ENCODE peak calls at places on chromosome 19, in ten cellular contexts. D is cardiac muscle cell, I is left ventricle myocardium inferior, F is colonic mucosa, E is neural progenitor cell, N is GM13977, B is AG10803, G is K562, P is RWPE1, X is HL-60. M is an unnamed sample.

GRCh38 chr19:15107056-15108010 is at the start of gene SYDE1:
- DNase-seq in F (no peak), X (no peak), D (peak; percentile 73), E (peak; percentile 89), P (peak; percentile 63), N (peak; percentile 46), G (no peak), B (peak; percentile 80), I (peak; percentile 56), M (peak; percentile 71)

GRCh38 chr19:55647732-55648656 is at the start of gene CCDC106:
- DNase-seq in I (peak; percentile 74), G (peak; percentile 83), N (peak; percentile 71), P (peak; percentile 67), X (peak; percentile 47), F (peak; percentile 63), E (peak; percentile 90), D (peak; percentile 86), B (peak; percentile 76), M (peak; percentile 49)

GRCh38 chr19:13996928-13997636 is 9.0 kb downstream of the RFX1 start:
- DNase-seq in N (peak; percentile 7), F (no peak), I (peak; percentile 8), G (no peak), P (no peak), D (no peak), X (no peak), B (no peak), E (no peak), M (no peak)

GRCh38 chr19:40588110-40588854 is 11.6 kb downstream of the SHKBP1 start:
- DNase-seq in G (no peak), D (no peak), B (no peak), P (no peak), I (no peak), F (no peak), X (no peak), N (no peak), E (no peak), M (no peak)

GRCh38 chr19:41016488-41017071 is 25.5 kb downstream of the CYP2B6 start:
- DNase-seq in G (no peak), D (no peak), F (no peak), N (no peak), P (no peak), I (no peak), B (no peak), X (no peak), E (no peak), M (no peak)

GRCh38 chr19:38766276-38767047 is 6.9 kb downstream of the LGALS7 start:
- DNase-seq in X (no peak), I (no peak), P (no peak), B (no peak), D (no peak), G (no peak), F (no peak), N (no peak), E (no peak), M (no peak)

GRCh38 chr19:53019684-53020083 is 6.0 kb downstream of the ERVV-1 start:
- DNase-seq in X (no peak), P (no peak), I (no peak), B (no peak), N (no peak), E (peak; percentile 64), D (peak; percentile 38), G (peak; percentile 37), F (peak; percentile 27), M (peak; percentile 55)

GRCh38 chr19:42540071-42540553 is 11.8 kb upstream of the CEACAM1 start:
- DNase-seq in E (peak; percentile 58), D (no peak), F (no peak), I (no peak), P (no peak), X (no peak), B (no peak), G (no peak), N (no peak), M (no peak)

GRCh38 chr19:45087531-45087930 is 5.4 kb upstream of the PPP1R37 start:
- DNase-seq in B (no peak), D (no peak), I (no peak), N (no peak), X (no peak), P (no peak), G (no peak), E (no peak), F (no peak), M (peak; percentile 77)

GRCh38 chr19:3978145-3978544 is 7.1 kb downstream of the EEF2 start:
- DNase-seq in F (no peak), X (peak; percentile 55), E (no peak), I (no peak), D (no peak), G (no peak), B (no peak), P (no peak), N (no peak), M (no peak)

GRCh38 chr19:3976495-3977241 is 5.8 kb upstream of the DAPK3 start:
- DNase-seq in N (no peak), B (peak; percentile 36), G (no peak), D (no peak), P (no peak), I (no peak), X (peak; percentile 69), E (no peak), F (no peak), M (no peak)

GRCh38 chr19:3975637-3976087 is 4.8 kb upstream of the DAPK3 start:
- DNase-seq in I (no peak), D (no peak), E (no peak), N (no peak), X (peak; percentile 51), P (no peak), F (no peak), G (no peak), B (no peak), M (no peak)

GRCh38 chr19:3979289-3979673 is 6.0 kb downstream of the EEF2 start:
- DNase-seq in D (no peak), G (no peak), B (no peak), X (peak; percentile 44), F (no peak), E (no peak), P (no peak), I (no peak), N (no peak), M (no peak)

GRCh38 chr19:3977242-3978143 is 6.6 kb upstream of the DAPK3 start:
- DNase-seq in N (no peak), G (no peak), D (no peak), X (peak; percentile 73), F (no peak), P (no peak), B (no peak), E (no peak), I (no peak), M (no peak)
- TF ChIP-seq CTCF in N (no peak), G (no peak), D (no peak), X (no peak), F (no peak), P (no peak), B (no peak), E (no peak), I (no peak), M (no peak)

GRCh38 chr19:32676186-32676894 is 692 bp downstream of the RGS9BP start:
- DNase-seq in P (no peak), I (no peak), D (peak; percentile 12), F (no peak), E (peak; percentile 63), X (no peak), B (no peak), N (no peak), G (no peak), M (no peak)
- TF ChIP-seq CTCF in P (peak; percentile 10), I (no peak), D (no peak), F (no peak), E (no peak), X (no peak), B (no peak), N (no peak), G (no peak), M (no peak)

GRCh38 chr19:1814391-1814790 is 2.3 kb upstream of the ATP8B3 start:
- DNase-seq in P (no peak), D (no peak), I (no peak), F (no peak), X (no peak), N (no peak), G (no peak), E (no peak), B (no peak), M (no peak)

GRCh38 chr19:1813837-1814217 is 1.8 kb upstream of the ATP8B3 start:
- DNase-seq in E (no peak), I (no peak), P (no peak), G (no peak), D (no peak), B (no peak), X (no peak), N (no peak), F (no peak), M (no peak)

GRCh38 chr19:1811942-1812425 is at the start of gene ATP8B3:
- DNase-seq in P (peak; percentile 98), E (no peak), N (peak; percentile 100), X (no peak), G (no peak), B (no peak), F (no peak), D (no peak), I (no peak), M (no peak)

GRCh38 chr19:1812426-1813196 is 535 bp upstream of the ATP8B3 start:
- DNase-seq in G (peak; percentile 97), B (peak; percentile 89), P (peak; percentile 96), X (peak; percentile 96), F (peak; percentile 98), I (peak; percentile 94), D (peak; percentile 97), N (peak; percentile 97), E (peak; percentile 96), M (peak; percentile 96)

DNA sequence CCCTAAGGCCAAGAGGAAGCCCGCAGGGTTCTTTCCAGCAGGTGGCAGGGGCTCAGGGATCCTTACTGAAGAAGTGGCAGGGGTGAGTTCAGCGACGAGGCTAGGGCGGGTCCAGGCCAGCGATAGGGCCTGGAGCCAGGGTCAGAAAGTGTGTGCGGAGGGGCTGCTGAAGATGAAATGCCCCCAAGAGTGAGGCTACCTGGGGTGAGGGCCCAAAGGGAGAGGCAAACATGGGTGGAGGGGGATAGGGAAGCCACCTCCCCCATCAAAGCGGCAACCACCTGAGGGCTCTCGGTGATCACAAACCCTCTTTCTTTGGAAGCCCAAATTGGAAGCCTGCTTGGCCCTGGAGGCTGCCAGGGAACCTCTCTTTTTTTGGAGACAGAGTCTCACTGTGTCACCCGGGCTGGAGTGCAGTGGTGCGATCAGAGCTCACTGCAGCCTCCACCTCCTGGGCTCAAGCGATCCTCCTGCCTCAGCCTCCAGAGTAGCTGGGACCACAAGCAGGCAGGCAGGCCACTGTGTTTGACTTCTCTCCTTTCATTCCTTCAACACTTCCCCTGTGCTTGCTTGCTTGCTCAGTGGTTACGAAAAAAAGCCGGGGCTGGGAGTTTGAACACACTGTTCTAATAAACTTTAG is 1.2 kb upstream of the ATP8B3 start:
- DNase-seq in B (no peak), F (no peak), N (no peak), X (no peak), G (no peak), I (no peak), D (no peak), E (no peak), P (no peak), M (no peak)
- TF ChIP-seq CTCF in B (no peak), F (no peak), N (no peak), X (no peak), G (no peak), I (no peak), D (peak; percentile 0), E (no peak), P (no peak), M (peak; percentile 15)

DNA sequence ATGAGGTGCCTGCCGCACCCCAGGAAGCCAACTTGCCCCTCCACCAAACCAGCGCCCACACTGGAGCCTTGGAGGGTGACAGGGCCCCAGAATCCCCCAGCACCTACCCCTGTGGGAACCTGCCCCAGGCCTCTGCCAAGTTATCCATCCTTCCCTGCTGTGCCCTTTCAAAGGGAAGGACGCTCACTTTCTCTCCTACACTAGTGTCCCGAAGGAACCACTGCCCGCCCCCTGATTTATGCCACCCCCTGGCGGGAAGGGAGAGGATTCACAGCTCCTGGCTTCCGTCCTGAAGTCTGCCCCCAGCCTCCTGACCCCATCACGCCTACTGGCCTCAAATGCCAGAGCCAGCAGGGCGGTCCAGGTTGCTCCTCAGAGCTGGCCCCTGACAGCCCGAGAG is 1.4 kb downstream of the EVI5L start:
- DNase-seq in P (peak; percentile 48), B (peak; percentile 46), E (peak; percentile 79), N (peak; percentile 38), X (no peak), G (peak; percentile 66), I (no peak), D (peak; percentile 48), F (no peak), M (no peak)
- TF ChIP-seq CTCF in P (no peak), B (peak; percentile 50), E (peak; percentile 50), N (no peak), X (no peak), G (peak; percentile 64), I (no peak), D (peak; percentile 43), F (no peak), M (no peak)